ENCODE peak calls at places on chromosome X, in nine cellular contexts. One of them, this sample, is unnamed. For H3K4me1, the result is how much of the 10 kb centered on the place peaks cover.

GRCh38 chrX:125131146-125131545 is 188.5 kb upstream of the TEX13C start:
- DNase-seq in HAP-1: peak
- DNase-seq in lower lobe of right lung: no peak
- DNase-seq in aorta: no peak
- DNase-seq in hepatocyte: peak
- DNase-seq in NT2/D1: no peak
- DNase-seq in H9: no peak
- DNase-seq in adipocyte: no peak
- DNase-seq in stomach: no peak
- DNase-seq in this sample: no peak

GRCh38 chrX:86002076-86002896 is 45.1 kb downstream of the CHM start:
- DNase-seq in HAP-1: peak
- DNase-seq in lower lobe of right lung: peak
- DNase-seq in aorta: no peak
- DNase-seq in hepatocyte: peak
- DNase-seq in NT2/D1: peak
- DNase-seq in H9: peak
- DNase-seq in adipocyte: no peak
- DNase-seq in stomach: peak
- DNase-seq in this sample: no peak

GRCh38 chrX:16462912-16463311 is 187.0 kb upstream of the S100G start:
- DNase-seq in HAP-1: no peak
- DNase-seq in lower lobe of right lung: no peak
- DNase-seq in aorta: no peak
- DNase-seq in hepatocyte: peak
- DNase-seq in NT2/D1: no peak
- DNase-seq in H9: no peak
- DNase-seq in adipocyte: peak
- DNase-seq in stomach: no peak
- DNase-seq in this sample: no peak

GRCh38 chrX:68732906-68733493 is 85.5 kb downstream of the STARD8 start:
- DNase-seq in HAP-1: peak
- DNase-seq in lower lobe of right lung: peak
- DNase-seq in aorta: peak
- DNase-seq in hepatocyte: peak
- DNase-seq in NT2/D1: peak
- DNase-seq in H9: peak
- DNase-seq in adipocyte: peak
- DNase-seq in stomach: peak
- DNase-seq in this sample: peak

GRCh38 chrX:1462596-1463251 is 10.0 kb upstream of the ASMTL start:
- DNase-seq in HAP-1: no peak
- DNase-seq in lower lobe of right lung: peak
- DNase-seq in aorta: no peak
- DNase-seq in hepatocyte: peak
- DNase-seq in NT2/D1: no peak
- DNase-seq in H9: no peak
- DNase-seq in adipocyte: peak
- DNase-seq in stomach: peak
- DNase-seq in this sample: peak

GRCh38 chrX:39773923-39774803 is 323.6 kb downstream of the BCOR start:
- DNase-seq in HAP-1: no peak
- DNase-seq in lower lobe of right lung: no peak
- DNase-seq in aorta: no peak
- DNase-seq in hepatocyte: peak
- DNase-seq in NT2/D1: no peak
- DNase-seq in H9: no peak
- DNase-seq in adipocyte: no peak
- DNase-seq in stomach: no peak
- DNase-seq in this sample: no peak

GRCh38 chrX:1468250-1468772 is 15.6 kb upstream of the ASMTL start:
- DNase-seq in HAP-1: no peak
- DNase-seq in lower lobe of right lung: no peak
- DNase-seq in aorta: no peak
- DNase-seq in hepatocyte: no peak
- DNase-seq in NT2/D1: no peak
- DNase-seq in H9: peak
- DNase-seq in adipocyte: peak
- DNase-seq in stomach: peak
- DNase-seq in this sample: no peak

GRCh38 chrX:2574271-2574670 is 73.5 kb upstream of the DHRSX start:
- DNase-seq in HAP-1: no peak
- DNase-seq in lower lobe of right lung: no peak
- DNase-seq in aorta: no peak
- DNase-seq in hepatocyte: no peak
- DNase-seq in NT2/D1: no peak
- DNase-seq in H9: no peak
- DNase-seq in adipocyte: no peak
- DNase-seq in stomach: no peak
- DNase-seq in this sample: no peak

GRCh38 chrX:38804481-38805293 is 3.4 kb downstream of the MID1IP1 start:
- DNase-seq in HAP-1: no peak
- DNase-seq in lower lobe of right lung: peak
- DNase-seq in aorta: peak
- DNase-seq in hepatocyte: peak
- DNase-seq in NT2/D1: no peak
- DNase-seq in H9: no peak
- DNase-seq in adipocyte: peak
- DNase-seq in stomach: peak
- DNase-seq in this sample: peak

GRCh38 chrX:152897216-152898144 is at the start of gene ZNF185:
- DNase-seq in HAP-1: peak
- DNase-seq in lower lobe of right lung: peak
- DNase-seq in aorta: no peak
- DNase-seq in hepatocyte: peak
- DNase-seq in NT2/D1: peak
- DNase-seq in H9: peak
- DNase-seq in adipocyte: peak
- DNase-seq in stomach: peak
- DNase-seq in this sample: peak

GRCh38 chrX:114798902-114799301 is 215.0 kb downstream of the HTR2C start:
- DNase-seq in HAP-1: no peak
- DNase-seq in lower lobe of right lung: no peak
- DNase-seq in aorta: no peak
- DNase-seq in hepatocyte: no peak
- DNase-seq in NT2/D1: no peak
- DNase-seq in H9: no peak
- DNase-seq in adipocyte: peak
- DNase-seq in stomach: no peak
- DNase-seq in this sample: no peak

GRCh38 chrX:46298821-46299220 is 246.4 kb downstream of the ZNF674 start:
- DNase-seq in HAP-1: no peak
- DNase-seq in lower lobe of right lung: no peak
- DNase-seq in aorta: no peak
- DNase-seq in hepatocyte: no peak
- DNase-seq in NT2/D1: no peak
- DNase-seq in H9: no peak
- DNase-seq in adipocyte: peak
- DNase-seq in stomach: no peak
- DNase-seq in this sample: no peak

GRCh38 chrX:17738737-17739535 is 1.6 kb downstream of the SCML1 start:
- DNase-seq in HAP-1: peak
- DNase-seq in lower lobe of right lung: no peak
- DNase-seq in aorta: no peak
- DNase-seq in hepatocyte: no peak
- DNase-seq in NT2/D1: no peak
- DNase-seq in H9: no peak
- DNase-seq in adipocyte: peak
- DNase-seq in stomach: no peak
- DNase-seq in this sample: no peak

GRCh38 chrX:23631136-23631535 is 36.2 kb upstream of the PRDX4 start:
- DNase-seq in HAP-1: no peak
- DNase-seq in lower lobe of right lung: no peak
- DNase-seq in aorta: no peak
- DNase-seq in hepatocyte: no peak
- DNase-seq in NT2/D1: no peak
- DNase-seq in H9: no peak
- DNase-seq in adipocyte: no peak
- DNase-seq in stomach: no peak
- DNase-seq in this sample: no peak

GRCh38 chrX:105635794-105636193 is 186.5 kb upstream of the NRK start:
- DNase-seq in HAP-1: no peak
- DNase-seq in lower lobe of right lung: no peak
- DNase-seq in aorta: no peak
- DNase-seq in hepatocyte: no peak
- DNase-seq in NT2/D1: no peak
- DNase-seq in H9: no peak
- DNase-seq in adipocyte: no peak
- DNase-seq in stomach: no peak
- DNase-seq in this sample: no peak

DNA sequence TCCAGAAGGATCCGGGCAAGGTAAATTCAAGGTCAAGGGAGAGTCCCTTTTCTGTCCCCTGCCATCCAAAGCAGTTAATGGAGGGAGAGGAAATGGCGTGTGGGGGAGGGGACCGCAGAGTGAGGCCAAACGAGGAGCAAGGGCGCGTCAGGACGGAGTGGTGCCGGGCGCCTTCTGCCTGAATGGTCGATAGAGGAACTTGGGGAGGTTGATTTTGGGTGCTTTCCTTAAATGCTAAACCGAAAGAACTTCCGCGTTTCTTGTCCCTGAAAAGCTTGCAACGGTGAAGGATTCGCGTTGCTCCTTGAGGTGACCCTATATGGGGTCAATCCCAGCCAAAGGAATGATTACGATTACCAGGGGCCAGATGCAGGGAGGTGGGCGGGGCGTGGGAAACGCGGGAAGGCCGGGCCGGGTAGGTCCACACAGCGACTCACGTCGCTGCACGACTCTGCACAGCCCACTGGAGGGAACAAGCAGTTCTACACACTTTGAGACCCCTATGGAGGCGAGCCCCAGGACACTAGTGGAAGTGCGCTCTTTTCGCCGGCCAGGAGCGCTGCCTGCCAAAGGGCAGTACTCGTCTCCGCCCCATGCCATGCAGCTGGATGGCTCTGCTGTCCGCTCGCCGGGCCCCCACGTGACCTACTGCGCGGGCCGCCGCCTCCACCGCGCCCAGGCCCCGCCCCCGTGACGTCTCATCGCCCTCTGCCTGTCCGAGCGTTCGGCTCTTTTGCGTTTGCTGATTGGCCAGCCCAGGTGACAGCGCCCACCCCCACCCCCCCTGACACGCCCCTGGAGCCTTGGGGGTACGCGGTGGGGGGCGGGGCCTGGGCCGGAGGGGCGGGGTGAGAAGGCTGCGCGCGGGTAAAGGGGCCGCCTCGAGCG is 452 bp upstream of the GK start:
- DNase-seq in HAP-1: peak
- DNase-seq in lower lobe of right lung: peak
- DNase-seq in aorta: peak
- DNase-seq in hepatocyte: peak
- DNase-seq in NT2/D1: peak
- DNase-seq in H9: peak
- DNase-seq in adipocyte: peak
- DNase-seq in stomach: peak
- DNase-seq in this sample: peak
- H3K4me1 ChIP-seq in HAP-1: under half
- H3K4me1 ChIP-seq in lower lobe of right lung: under half
- H3K4me1 ChIP-seq in aorta: under half
- H3K4me1 ChIP-seq in hepatocyte: under half
- H3K4me1 ChIP-seq in NT2/D1: under half
- H3K4me1 ChIP-seq in H9: under half
- H3K4me1 ChIP-seq in adipocyte: under half
- H3K4me1 ChIP-seq in stomach: under half
- H3K4me1 ChIP-seq in this sample: under half

DNA sequence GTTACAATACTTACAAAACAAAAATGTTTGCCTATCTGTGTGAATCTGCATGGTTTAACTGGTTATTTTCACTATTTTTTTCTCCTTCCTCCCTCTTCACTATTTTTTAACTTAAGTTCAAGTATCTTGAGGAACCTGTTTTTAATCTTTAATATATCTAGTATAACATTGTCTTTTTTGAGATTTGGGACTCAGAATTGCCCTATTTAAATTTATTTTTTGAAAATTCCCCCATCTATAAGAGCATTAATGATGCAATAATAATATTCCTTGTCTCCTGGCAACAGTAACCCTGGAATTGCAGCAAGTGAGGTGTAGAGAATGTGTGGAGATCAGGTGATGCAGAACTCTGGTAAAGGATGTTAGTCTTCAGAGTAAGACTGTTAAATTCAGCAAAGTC is at the start of gene TENT5D:
- DNase-seq in HAP-1: no peak
- DNase-seq in lower lobe of right lung: no peak
- DNase-seq in aorta: no peak
- DNase-seq in hepatocyte: no peak
- DNase-seq in NT2/D1: no peak
- DNase-seq in H9: no peak
- DNase-seq in adipocyte: no peak
- DNase-seq in stomach: no peak
- DNase-seq in this sample: no peak
- H3K4me1 ChIP-seq in HAP-1: under half
- H3K4me1 ChIP-seq in lower lobe of right lung: under half
- H3K4me1 ChIP-seq in aorta: under half
- H3K4me1 ChIP-seq in hepatocyte: under half
- H3K4me1 ChIP-seq in NT2/D1: under half
- H3K4me1 ChIP-seq in H9: under half
- H3K4me1 ChIP-seq in adipocyte: under half
- H3K4me1 ChIP-seq in stomach: under half
- H3K4me1 ChIP-seq in this sample: under half

DNA sequence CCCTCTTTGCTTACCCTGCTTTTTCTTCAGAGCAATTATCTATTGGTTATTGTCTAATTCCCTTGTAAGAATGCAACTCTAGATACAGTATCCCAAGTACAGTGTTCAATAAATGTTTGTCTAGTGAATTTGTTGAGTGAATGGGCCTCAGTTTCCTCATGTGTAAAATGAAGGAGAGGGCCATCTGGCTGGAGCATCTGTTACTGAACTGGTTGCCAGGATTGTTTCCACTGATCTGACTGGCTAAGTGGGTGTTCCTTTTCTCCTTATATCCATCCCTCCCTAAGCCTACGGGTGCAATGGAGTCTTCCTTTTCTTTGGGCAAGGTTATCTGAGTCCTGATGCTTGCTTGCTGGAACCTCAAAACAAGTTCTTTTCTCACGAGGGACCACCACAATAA is 185.2 kb upstream of the RPS6KA3 start:
- DNase-seq in HAP-1: no peak
- DNase-seq in lower lobe of right lung: no peak
- DNase-seq in aorta: no peak
- DNase-seq in hepatocyte: no peak
- DNase-seq in NT2/D1: no peak
- DNase-seq in H9: no peak
- DNase-seq in adipocyte: no peak
- DNase-seq in stomach: no peak
- DNase-seq in this sample: no peak
- H3K4me1 ChIP-seq in HAP-1: under half
- H3K4me1 ChIP-seq in lower lobe of right lung: under half
- H3K4me1 ChIP-seq in aorta: under half
- H3K4me1 ChIP-seq in hepatocyte: under half
- H3K4me1 ChIP-seq in NT2/D1: under half
- H3K4me1 ChIP-seq in H9: under half
- H3K4me1 ChIP-seq in adipocyte: under half
- H3K4me1 ChIP-seq in stomach: under half
- H3K4me1 ChIP-seq in this sample: under half

DNA sequence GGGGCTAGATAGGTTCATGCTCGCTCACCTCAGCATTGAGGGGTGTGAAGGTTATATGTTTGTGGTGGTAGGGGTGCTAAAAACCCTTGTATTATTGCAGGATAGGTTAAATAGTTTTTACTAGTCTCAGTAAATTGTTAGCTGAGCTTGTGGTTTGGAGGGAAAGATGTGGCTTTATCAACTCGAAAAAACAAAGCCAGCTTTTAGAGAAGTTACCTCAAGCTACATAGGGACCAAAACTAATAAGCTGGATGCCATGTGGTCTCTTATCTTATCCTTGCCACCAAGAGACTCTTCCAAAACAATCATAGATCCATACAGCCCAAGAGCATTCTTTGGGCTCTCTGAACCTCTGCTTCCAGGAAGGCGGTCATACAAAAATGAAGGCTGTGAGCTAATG is 29.2 kb downstream of the MSN start:
- DNase-seq in HAP-1: no peak
- DNase-seq in lower lobe of right lung: no peak
- DNase-seq in aorta: no peak
- DNase-seq in hepatocyte: no peak
- DNase-seq in NT2/D1: no peak
- DNase-seq in H9: no peak
- DNase-seq in adipocyte: no peak
- DNase-seq in stomach: no peak
- DNase-seq in this sample: no peak
- H3K4me1 ChIP-seq in HAP-1: under half
- H3K4me1 ChIP-seq in lower lobe of right lung: half or more
- H3K4me1 ChIP-seq in aorta: under half
- H3K4me1 ChIP-seq in hepatocyte: under half
- H3K4me1 ChIP-seq in NT2/D1: under half
- H3K4me1 ChIP-seq in H9: under half
- H3K4me1 ChIP-seq in adipocyte: under half
- H3K4me1 ChIP-seq in stomach: under half
- H3K4me1 ChIP-seq in this sample: under half

This sample was measured in ovary.